ENCODE peak calls at places on chromosomes 1 and 21, in four cellular contexts. E is SK-N-SH, N is H1, S is K562. P is an unnamed sample.

GRCh38 chr21:43921979-43922945 is 57.2 kb downstream of the AGPAT3 start:
- DNase-seq in E (no peak), S (peak), N (no peak), P (no peak)

GRCh38 chr21:31557421-31557955 is 102.0 kb upstream of the SOD1 start:
- DNase-seq in S (no peak), E (peak), N (no peak), P (peak)

GRCh38 chr1:229117664-229118300 is 153.1 kb upstream of the RAB4A start:
- DNase-seq in E (no peak), N (no peak), S (no peak), P (no peak)

GRCh38 chr1:28102169-28102568 is 13.8 kb upstream of the EYA3 start:
- DNase-seq in S (no peak), E (no peak), N (no peak), P (no peak)

GRCh38 chr1:181314010-181314409 is 169.3 kb upstream of the CACNA1E start:
- DNase-seq in N (no peak), E (no peak), S (no peak), P (no peak)

GRCh38 chr21:44603109-44603875 is 2.9 kb downstream of the KRTAP10-7 start:
- DNase-seq in E (no peak), N (no peak), S (no peak), P (no peak)

GRCh38 chr21:44578371-44579055 is 1.9 kb downstream of the KRTAP10-5 start:
- DNase-seq in S (no peak), E (no peak), N (no peak), P (no peak)

GRCh38 chr1:1203561-1204424 is 2.6 kb downstream of the TNFRSF18 start:
- DNase-seq in N (no peak), E (peak), S (no peak), P (no peak)

GRCh38 chr21:38242036-38242435 is 14.8 kb upstream of the KCNJ15 start:
- DNase-seq in E (no peak), S (no peak), N (no peak), P (no peak)

GRCh38 chr1:50915621-50916020 is 44.4 kb downstream of the FAF1 start:
- DNase-seq in S (no peak), E (no peak), N (no peak), P (no peak)

GRCh38 chr1:21296509-21297354 is 6.5 kb upstream of the ECE1 start:
- DNase-seq in E (no peak), S (no peak), N (no peak), P (no peak)

GRCh38 chr1:28776341-28776740 is 35.6 kb upstream of the OPRD1 start:
- DNase-seq in S (no peak), E (no peak), N (no peak), P (no peak)

GRCh38 chr1:57678138-57678537 is 254.3 kb upstream of the DAB1 start:
- DNase-seq in S (no peak), E (no peak), N (no peak), P (no peak)

GRCh38 chr1:12435639-12436344 is 182.2 kb downstream of the DHRS3 start:
- DNase-seq in S (no peak), N (no peak), E (no peak), P (no peak)

GRCh38 chr1:99782397-99782796 is 16.0 kb upstream of the FRRS1 start:
- DNase-seq in E (no peak), S (no peak), N (no peak), P (no peak)

GRCh38 chr1:168709896-168710305 is 19.1 kb downstream of the DPT start:
- DNase-seq in E (no peak), N (no peak), S (no peak), P (no peak)

GRCh38 chr1:47196622-47197021 is 6.8 kb upstream of the PDZK1IP1 start:
- DNase-seq in N (no peak), E (no peak), S (no peak), P (peak)

GRCh38 chr1:224502459-224503160 is 68.0 kb upstream of the WDR26 start:
- DNase-seq in E (peak), N (no peak), S (peak), P (no peak)

GRCh38 chr1:47411441-47411840 is 4.6 kb upstream of the FOXE3 start:
- DNase-seq in N (no peak), E (no peak), S (no peak), P (no peak)

GRCh38 chr1:101251504-101251903 is 14.7 kb downstream of the S1PR1 start:
- DNase-seq in E (no peak), S (no peak), N (no peak), P (no peak)

GRCh38 chr21:35611752-35612151 is 448.6 kb downstream of the SETD4 start:
- DNase-seq in S (no peak), E (no peak), N (no peak), P (no peak)

GRCh38 chr1:230823835-230824485 is 44.4 kb downstream of the C1orf198 start:
- DNase-seq in S (no peak), N (no peak), E (no peak), P (no peak)

GRCh38 chr21:39610705-39611104 is 2.0 kb upstream of the B3GALT5 start:
- DNase-seq in E (no peak), N (peak), S (no peak), P (peak)
- TF ChIP-seq TEAD4 in E (no peak), N (peak), S (no peak), P (peak)

GRCh38 chr1:117179471-117179870 is 31.3 kb downstream of the VTCN1 start:
- DNase-seq in E (no peak), N (no peak), S (no peak), P (no peak)

GRCh38 chr1:117181630-117182041 is 29.1 kb downstream of the VTCN1 start:
- DNase-seq in S (peak), N (no peak), E (no peak), P (no peak)

GRCh38 chr1:117178756-117179155 is 32.0 kb downstream of the VTCN1 start:
- DNase-seq in E (no peak), S (no peak), N (no peak), P (no peak)

GRCh38 chr1:117180571-117180970 is 30.2 kb downstream of the VTCN1 start:
- DNase-seq in E (no peak), N (no peak), S (no peak), P (no peak)

DNA sequence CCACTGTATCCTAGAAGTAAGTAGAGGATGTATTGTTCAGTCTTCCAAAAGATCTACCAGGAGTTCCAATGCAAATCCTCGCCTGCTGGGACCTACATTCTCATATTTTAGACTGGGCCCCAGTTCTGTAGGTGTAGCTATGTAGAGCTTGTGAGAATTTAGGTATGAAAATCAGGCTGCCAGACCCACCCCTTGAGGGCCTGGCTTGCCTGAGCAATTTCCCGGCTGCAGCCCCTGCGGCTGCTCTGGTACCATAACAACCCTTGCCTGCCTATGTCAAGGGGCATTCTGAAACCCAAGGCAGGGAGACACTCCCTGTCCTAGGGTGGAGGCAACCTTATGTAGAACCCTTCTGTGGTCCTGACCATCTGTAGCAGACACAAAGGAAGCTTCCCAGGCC is 28.5 kb downstream of the VTCN1 start:
- DNase-seq in N (no peak), E (no peak), S (no peak), P (no peak)
- TF ChIP-seq TEAD4 in N (no peak), E (no peak), S (no peak), P (no peak)

DNA sequence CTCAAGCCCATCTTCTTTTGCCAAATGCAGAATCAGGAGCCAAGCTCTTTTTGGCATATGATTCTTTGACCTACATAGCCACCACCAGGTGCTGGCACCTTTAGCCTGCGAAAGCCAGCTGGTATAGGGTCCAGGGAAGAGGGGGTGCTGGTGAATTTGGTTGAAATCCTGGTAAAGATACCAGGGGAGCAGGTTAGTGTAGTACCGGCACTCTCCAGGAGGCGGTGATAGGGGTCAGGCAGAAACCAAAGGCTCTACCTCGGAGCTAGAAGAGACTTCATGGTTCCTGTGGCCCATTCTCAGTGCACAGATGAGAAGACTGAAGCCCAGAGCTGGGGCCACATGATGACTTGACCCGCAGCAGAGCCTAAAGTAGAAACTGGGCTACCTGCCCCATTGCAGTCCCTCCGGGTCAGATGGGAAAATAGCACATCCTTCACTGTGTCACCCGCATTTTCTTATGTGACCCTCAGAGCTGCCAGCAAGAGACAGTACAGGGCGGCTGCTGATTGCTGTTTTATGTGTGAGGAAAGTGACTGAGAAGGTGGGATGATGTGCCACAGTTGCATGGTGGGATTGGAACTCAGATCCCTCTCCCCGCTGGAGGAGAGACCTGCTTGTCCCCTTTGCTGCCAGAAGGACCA is 36.0 kb upstream of the IL19 start:
- DNase-seq in E (peak), N (no peak), S (peak), P (peak)
- TF ChIP-seq TEAD4 in E (no peak), N (no peak), S (no peak), P (no peak)

GRCh38 chr1:32998009-32998555 is 33.5 kb upstream of the RNF19B start:
- DNase-seq in E (no peak), N (no peak), S (no peak), P (no peak)
- TF ChIP-seq TEAD4 in E (no peak), N (no peak), S (no peak), P (no peak)

GRCh38 chr1:209241481-209241880 is 342.0 kb upstream of the CAMK1G start:
- DNase-seq in E (no peak), N (no peak), S (no peak), P (no peak)
- TF ChIP-seq TEAD4 in E (no peak), N (no peak), S (no peak), P (no peak)

GRCh38 chr1:202254454-202255252 is 61.1 kb downstream of the LGR6 start:
- DNase-seq in S (no peak), E (no peak), N (no peak), P (no peak)

GRCh38 chr1:202248861-202249260 is 55.3 kb downstream of the LGR6 start:
- DNase-seq in S (no peak), N (no peak), E (no peak), P (no peak)

GRCh38 chr1:202252271-202252670 is 58.7 kb downstream of the LGR6 start:
- DNase-seq in S (no peak), E (no peak), N (no peak), P (no peak)

GRCh38 chr1:202249846-202250245 is 56.2 kb downstream of the LGR6 start:
- DNase-seq in N (no peak), E (no peak), S (no peak), P (no peak)

GRCh38 chr1:202251424-202252256 is 58.0 kb downstream of the LGR6 start:
- DNase-seq in N (no peak), E (no peak), S (no peak), P (no peak)
- TF ChIP-seq TEAD4 in N (no peak), E (no peak), S (no peak), P (no peak)

GRCh38 chr1:64426691-64427090 is 43.2 kb upstream of the CACHD1 start:
- DNase-seq in E (no peak), N (no peak), S (no peak), P (no peak)

GRCh38 chr1:64425521-64425920 is 44.4 kb upstream of the CACHD1 start:
- DNase-seq in E (no peak), S (no peak), N (no peak), P (no peak)

GRCh38 chr1:64423526-64423925 is 46.4 kb upstream of the CACHD1 start:
- DNase-seq in N (no peak), S (no peak), E (no peak), P (no peak)

GRCh38 chr1:64424412-64424811 is 45.5 kb upstream of the CACHD1 start:
- DNase-seq in N (no peak), E (no peak), S (no peak), P (no peak)

GRCh38 chr1:64427879-64428278 is 42.0 kb upstream of the CACHD1 start:
- DNase-seq in S (no peak), E (no peak), N (no peak), P (no peak)
- TF ChIP-seq TEAD4 in S (no peak), E (no peak), N (no peak), P (no peak)